ENCODE peak calls at places on chromosomes 12 and 14, in five cellular contexts. D is lung, Q is PC-3, B is upper lobe of left lung, M is transverse colon. A is an unnamed sample.
A peak's percentile ranks its signal among the peaks of the same experiment; 100 is the strongest.

GRCh38 chr14:99792551-99793212 is 531 bp upstream of the EML1 start:
- DNase-seq in B (no peak), D (no peak), M (no peak), Q (no peak), A (peak; percentile 39)

GRCh38 chr14:87255046-87255445 is 737.9 kb downstream of the GALC start:
- DNase-seq in D (no peak), M (no peak), Q (no peak), B (no peak), A (no peak)

GRCh38 chr12:3803865-3804472 is 51.1 kb upstream of the CRACR2A start:
- DNase-seq in M (peak; percentile 79), Q (peak; percentile 69), D (peak; percentile 61), B (no peak), A (peak; percentile 70)

GRCh38 chr12:45483571-45483970 is 245.9 kb upstream of the ARID2 start:
- DNase-seq in D (no peak), B (no peak), Q (peak; percentile 4), M (no peak), A (peak; percentile 26)

GRCh38 chr14:106585692-106586091 is 1059.3 kb downstream of the TMEM121 start:
- DNase-seq in M (no peak), D (no peak), B (no peak), Q (no peak), A (no peak)

GRCh38 chr12:117685115-117685926 is 283.5 kb downstream of the KSR2 start:
- DNase-seq in D (no peak), M (peak; percentile 66), B (no peak), Q (peak; percentile 96), A (no peak)

GRCh38 chr12:106901276-106901675 is 54.4 kb upstream of the TMEM263 start:
- DNase-seq in M (no peak), B (no peak), Q (no peak), D (no peak), A (no peak)

GRCh38 chr14:31419179-31420012 is 954 bp downstream of the HEATR5A start:
- DNase-seq in B (no peak), Q (no peak), D (no peak), M (no peak), A (no peak)

GRCh38 chr14:55518391-55518790 is 61.6 kb upstream of the KTN1 start:
- DNase-seq in D (no peak), Q (no peak), B (no peak), M (no peak), A (no peak)

GRCh38 chr12:49094104-49094948 is at the start of gene DHH:
- DNase-seq in D (peak; percentile 42), M (no peak), B (peak; percentile 85), Q (peak; percentile 18), A (peak; percentile 43)

GRCh38 chr12:111448831-111449790 is 43.4 kb downstream of the SH2B3 start:
- DNase-seq in Q (no peak), B (no peak), D (no peak), M (no peak), A (no peak)

GRCh38 chr12:68349083-68349700 is 17.0 kb upstream of the MDM1 start:
- DNase-seq in B (no peak), M (no peak), D (no peak), Q (no peak), A (no peak)

GRCh38 chr12:93762059-93762719 is 85.0 kb downstream of the CRADD start:
- DNase-seq in B (no peak), Q (no peak), M (no peak), D (no peak), A (no peak)

GRCh38 chr12:9751204-9752144 is 9.2 kb downstream of the CD69 start:
- DNase-seq in D (no peak), B (no peak), Q (peak; percentile 53), M (no peak), A (no peak)

GRCh38 chr14:52119030-52119429 is 50.2 kb upstream of the NID2 start:
- DNase-seq in M (no peak), B (no peak), D (no peak), Q (no peak), A (no peak)

GRCh38 chr14:105419305-105420091 is at the start of gene MTA1:
- DNase-seq in Q (peak; percentile 37), D (no peak), B (peak; percentile 93), M (peak; percentile 54), A (peak; percentile 56)

GRCh38 chr12:115597157-115597712 is 680.3 kb downstream of the MED13L start:
- DNase-seq in B (no peak), D (no peak), M (no peak), Q (peak; percentile 87), A (no peak)

GRCh38 chr14:99064262-99064954 is 207.6 kb downstream of the BCL11B start:
- DNase-seq in M (no peak), D (no peak), Q (no peak), B (no peak), A (no peak)

GRCh38 chr12:75177997-75178396 is 31.6 kb downstream of the KCNC2 start:
- DNase-seq in B (no peak), M (no peak), D (no peak), Q (peak; percentile 92), A (no peak)

GRCh38 chr12:78457951-78458350 is 406.6 kb upstream of the SYT1 start:
- DNase-seq in M (no peak), Q (peak; percentile 41), B (no peak), D (no peak), A (no peak)

GRCh38 chr12:66041651-66042363 is 88.7 kb downstream of the LLPH start:
- DNase-seq in B (no peak), M (no peak), Q (no peak), D (no peak), A (no peak)

GRCh38 chr12:7060353-7060954 is at the start of gene C1S:
- DNase-seq in Q (peak; percentile 44), M (peak; percentile 54), D (peak; percentile 78), B (peak; percentile 37), A (peak; percentile 62)

GRCh38 chr12:74890237-74890599 is 319.4 kb downstream of the KCNC2 start:
- DNase-seq in M (no peak), B (no peak), D (no peak), Q (peak; percentile 95), A (no peak)

DNA sequence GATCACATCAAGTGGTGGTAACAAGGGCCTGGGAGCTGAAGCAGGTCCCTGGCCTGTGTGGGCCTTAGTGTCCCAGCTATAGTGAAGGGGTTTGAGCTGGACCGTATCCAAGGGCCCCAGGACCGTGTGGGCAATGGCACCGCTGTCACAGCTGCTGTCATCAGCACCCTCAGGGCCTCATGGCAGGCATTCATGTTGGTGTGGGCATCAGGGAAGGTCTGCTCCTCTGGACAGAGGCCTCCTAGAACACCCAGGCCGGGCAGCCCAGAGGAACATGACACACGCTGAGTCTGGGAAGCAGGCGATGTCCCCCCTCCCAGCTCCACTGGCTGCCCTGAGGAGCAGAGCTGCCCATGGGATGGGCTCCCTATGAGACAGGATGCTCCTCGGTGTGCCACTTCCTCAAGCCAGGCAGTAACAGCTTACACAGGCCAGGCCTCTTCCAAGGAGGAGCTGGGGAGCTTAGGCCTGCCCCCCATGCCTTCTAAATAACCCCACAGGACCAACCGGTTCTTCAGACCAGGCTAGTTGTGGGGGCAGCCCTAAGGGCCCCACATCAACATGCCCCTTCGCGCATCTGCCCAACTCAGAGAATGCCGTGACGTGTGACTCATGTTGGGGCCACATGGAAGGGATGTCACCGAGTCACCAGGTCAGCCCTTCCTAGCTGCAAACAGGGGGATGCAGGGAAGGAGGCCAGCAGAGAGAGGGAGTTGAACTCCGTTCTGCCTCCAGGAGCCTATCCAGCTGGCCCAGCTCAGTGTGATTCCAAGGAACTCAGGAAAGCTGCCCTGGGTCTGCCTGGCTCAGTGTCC is 80.4 kb downstream of the PITPNM2 start:
- DNase-seq in Q (no peak), M (no peak), D (no peak), B (peak; percentile 44), A (no peak)
- TF ChIP-seq CTCF in Q (no peak), M (no peak), D (no peak), B (no peak), A (no peak)

GRCh38 chr12:101942206-101942605 is 64.8 kb downstream of the DRAM1 start:
- DNase-seq in B (no peak), Q (no peak), M (no peak), D (no peak), A (no peak)

GRCh38 chr12:101939856-101940265 is 62.5 kb downstream of the DRAM1 start:
- DNase-seq in B (no peak), D (peak; percentile 60), M (peak; percentile 60), Q (peak; percentile 77), A (no peak)

GRCh38 chr12:101939306-101939705 is 61.9 kb downstream of the DRAM1 start:
- DNase-seq in B (no peak), Q (no peak), M (no peak), D (no peak), A (no peak)

GRCh38 chr12:101940400-101940950 is 63.1 kb downstream of the DRAM1 start:
- DNase-seq in M (no peak), B (no peak), Q (no peak), D (no peak), A (no peak)

DNA sequence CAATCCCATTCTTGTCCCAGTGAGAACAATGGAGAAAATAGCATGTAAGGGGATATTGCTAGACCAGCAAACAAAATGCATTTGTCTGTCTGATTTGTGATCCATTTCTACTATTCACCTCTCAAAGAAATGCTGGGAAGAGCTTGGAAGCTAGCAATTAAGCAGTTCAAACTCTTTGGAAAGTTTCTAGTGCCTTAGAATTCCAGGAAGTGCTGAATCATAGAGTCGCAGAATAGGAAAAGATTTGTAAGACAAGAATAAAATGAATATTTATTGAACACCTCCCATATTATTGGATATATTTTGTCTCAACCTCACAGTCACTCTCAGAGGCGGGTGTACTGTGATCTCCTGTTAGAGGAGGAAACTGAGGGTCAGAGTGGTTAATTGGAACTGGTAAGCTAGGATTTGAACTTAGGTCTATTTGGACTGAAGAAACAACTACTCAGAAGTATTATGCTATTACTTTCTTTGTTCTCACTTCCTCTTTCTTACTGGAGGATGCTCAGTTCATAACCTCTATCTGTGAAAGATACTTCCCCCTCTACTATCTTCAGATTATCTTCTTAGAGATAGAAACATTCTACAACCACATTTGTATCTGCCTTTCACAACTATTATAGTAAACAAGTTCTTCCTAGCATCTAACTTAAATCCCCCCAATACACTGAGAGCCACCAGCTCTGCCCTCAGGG is 64.1 kb downstream of the DRAM1 start:
- DNase-seq in D (no peak), Q (no peak), B (no peak), M (no peak), A (no peak)
- H3K27ac ChIP-seq in D (no peak overlapping the region), Q (no peak overlapping the region), B (no peak overlapping the region), M (no peak overlapping the region), A (no peak overlapping the region)

GRCh38 chr14:101246894-101247853 is 314.1 kb upstream of the DIO3 start:
- DNase-seq in M (no peak), B (peak; percentile 51), Q (no peak), D (no peak), A (no peak)
- TF ChIP-seq CTCF in M (no peak), B (no peak), Q (no peak), D (no peak), A (no peak)

GRCh38 chr12:21526053-21526452 is at the start of gene SPX:
- DNase-seq in M (no peak), Q (peak; percentile 63), D (no peak), B (no peak), A (no peak)

GRCh38 chr12:21526721-21527345 is 737 bp downstream of the SPX start:
- DNase-seq in B (no peak), D (no peak), M (no peak), Q (no peak), A (no peak)

GRCh38 chr12:21528953-21529352 is 2.9 kb downstream of the SPX start:
- DNase-seq in Q (peak; percentile 11), B (no peak), M (no peak), D (no peak), A (no peak)

GRCh38 chr12:21529456-21529855 is 3.4 kb downstream of the SPX start:
- DNase-seq in M (no peak), Q (no peak), D (no peak), B (no peak), A (no peak)

GRCh38 chr12:21527451-21528180 is 1.5 kb downstream of the SPX start:
- DNase-seq in B (peak; percentile 89), D (peak; percentile 38), Q (peak; percentile 48), M (peak; percentile 33), A (peak; percentile 58)
- H3K27ac ChIP-seq in B (no peak overlapping the region), D (peak overlapping the region; percentile 77), Q (no peak overlapping the region), M (peak overlapping the region; percentile 16), A (peak overlapping the region; percentile 88)